ENCODE peak calls at places on chromosomes 7 and 10, in ten cellular contexts. L is spleen; Z is cardiac fibroblast; E is brain microvascular endothelial cell; N is foreskin fibroblast; T is neural progenitor cell; X is CD4-positive, alpha-beta memory T cell; P is SJSA1; Q is CD8-positive, alpha-beta memory T cell; S is BE2C. K is an unnamed sample.

GRCh38 chr7:131859162-131859821 is 302.9 kb upstream of the PODXL start:
- DNase-seq in L (peak), Z (peak), E (peak), N (peak), T (peak), X (peak), P (peak), Q (peak), S (peak), K (peak)

GRCh38 chr10:19651549-19651948 is 164.7 kb upstream of the PLXDC2 start:
- DNase-seq in L (no peak), Z (peak), E (peak), N (peak), T (no peak), X (no peak), P (no peak), Q (no peak), S (no peak), K (no peak)

GRCh38 chr7:142025896-142026295 is 30.2 kb downstream of the MGAM start:
- DNase-seq in L (no peak), Z (no peak), E (no peak), N (no peak), T (no peak), X (no peak), P (no peak), Q (no peak), S (no peak), K (no peak)

GRCh38 chr7:124784879-124785818 is 19.6 kb upstream of the GPR37 start:
- DNase-seq in L (no peak), Z (peak), E (peak), N (peak), T (peak), X (no peak), P (peak), Q (no peak), S (peak), K (peak)

GRCh38 chr10:124703778-124704427 is 40.3 kb downstream of the FAM53B start:
- DNase-seq in L (peak), Z (peak), E (no peak), N (no peak), T (no peak), X (no peak), P (no peak), Q (no peak), S (no peak), K (no peak)

GRCh38 chr10:12484945-12485805 is 135.8 kb downstream of the CAMK1D start:
- DNase-seq in L (peak), Z (no peak), E (peak), N (no peak), T (no peak), X (peak), P (no peak), Q (peak), S (no peak), K (peak)

GRCh38 chr7:73960548-73960947 is 67.4 kb upstream of the ELN start:
- DNase-seq in L (no peak), Z (no peak), E (no peak), N (no peak), T (no peak), X (no peak), P (no peak), Q (no peak), S (no peak), K (no peak)

GRCh38 chr10:131964298-131964697 is 17.4 kb downstream of the BNIP3 start:
- DNase-seq in L (peak), Z (no peak), E (no peak), N (no peak), T (no peak), X (no peak), P (no peak), Q (no peak), S (no peak), K (no peak)

GRCh38 chr7:47803846-47804245 is 144.4 kb downstream of the PKD1L1 start:
- DNase-seq in L (no peak), Z (no peak), E (no peak), N (no peak), T (no peak), X (no peak), P (no peak), Q (no peak), S (no peak), K (no peak)

GRCh38 chr7:140744005-140744404 is 47.5 kb downstream of the NDUFB2 start:
- DNase-seq in L (no peak), Z (no peak), E (no peak), N (no peak), T (no peak), X (no peak), P (no peak), Q (no peak), S (no peak), K (no peak)

GRCh38 chr7:82080254-82080924 is 310.5 kb upstream of the HGF start:
- DNase-seq in L (no peak), Z (peak), E (no peak), N (no peak), T (no peak), X (no peak), P (no peak), Q (no peak), S (no peak), K (no peak)

GRCh38 chr10:119494224-119495060 is 48.1 kb downstream of the RGS10 start:
- DNase-seq in L (no peak), Z (no peak), E (no peak), N (peak), T (no peak), X (no peak), P (peak), Q (no peak), S (no peak), K (no peak)

GRCh38 chr10:86599729-86600128 is 54.6 kb upstream of the OPN4 start:
- DNase-seq in L (no peak), Z (no peak), E (no peak), N (no peak), T (peak), X (peak), P (no peak), Q (no peak), S (no peak), K (peak)

GRCh38 chr7:157282141-157282801 is 54.5 kb upstream of the DNAJB6 start:
- DNase-seq in L (peak), Z (no peak), E (no peak), N (no peak), T (no peak), X (no peak), P (no peak), Q (no peak), S (no peak), K (no peak)

GRCh38 chr10:77603529-77603927 is 34.1 kb downstream of the KCNMA1 start:
- DNase-seq in L (no peak), Z (no peak), E (no peak), N (no peak), T (no peak), X (no peak), P (no peak), Q (no peak), S (peak), K (no peak)

GRCh38 chr10:103926722-103927319 is 8.8 kb upstream of the STN1 start:
- DNase-seq in L (no peak), Z (no peak), E (no peak), N (no peak), T (no peak), X (no peak), P (no peak), Q (no peak), S (peak), K (no peak)

GRCh38 chr7:37277513-37277912 is 171.2 kb downstream of the ELMO1 start:
- DNase-seq in L (no peak), Z (no peak), E (no peak), N (no peak), T (no peak), X (no peak), P (no peak), Q (no peak), S (no peak), K (no peak)

GRCh38 chr7:4807708-4808420 is 32.4 kb downstream of the AP5Z1 start:
- DNase-seq in L (no peak), Z (no peak), E (no peak), N (no peak), T (no peak), X (no peak), P (no peak), Q (no peak), S (no peak), K (no peak)

GRCh38 chr7:70154521-70155180 is 556.4 kb downstream of the AUTS2 start:
- DNase-seq in L (no peak), Z (no peak), E (no peak), N (no peak), T (no peak), X (no peak), P (no peak), Q (no peak), S (no peak), K (no peak)

GRCh38 chr7:105218215-105218614 is 170.5 kb downstream of the SRPK2 start:
- DNase-seq in L (no peak), Z (no peak), E (no peak), N (no peak), T (no peak), X (no peak), P (no peak), Q (no peak), S (no peak), K (no peak)

GRCh38 chr7:93623816-93624215 is 49.3 kb upstream of the CALCR start:
- DNase-seq in L (no peak), Z (no peak), E (no peak), N (no peak), T (no peak), X (no peak), P (no peak), Q (no peak), S (no peak), K (no peak)

GRCh38 chr7:100673942-100674431 is 447 bp downstream of the GNB2 start:
- DNase-seq in L (peak), Z (no peak), E (no peak), N (no peak), T (no peak), X (no peak), P (no peak), Q (peak), S (no peak), K (no peak)

GRCh38 chr10:110209926-110210662 is 2.7 kb downstream of the MXI1 start:
- DNase-seq in L (peak), Z (peak), E (no peak), N (peak), T (peak), X (no peak), P (peak), Q (no peak), S (no peak), K (no peak)

GRCh38 chr7:22726345-22726848 is 603 bp upstream of the IL6 start:
- DNase-seq in L (peak), Z (peak), E (peak), N (peak), T (peak), X (peak), P (peak), Q (no peak), S (peak), K (no peak)

GRCh38 chr7:28977881-28978280 is 19.8 kb upstream of the TRIL start:
- DNase-seq in L (no peak), Z (no peak), E (no peak), N (no peak), T (no peak), X (no peak), P (no peak), Q (no peak), S (peak), K (no peak)

GRCh38 chr7:12968836-12969422 is 281.5 kb downstream of the ARL4A start:
- DNase-seq in L (no peak), Z (no peak), E (no peak), N (no peak), T (peak), X (no peak), P (no peak), Q (no peak), S (no peak), K (no peak)

GRCh38 chr7:138499340-138499739 is 39.3 kb downstream of the TRIM24 start:
- DNase-seq in L (no peak), Z (no peak), E (no peak), N (no peak), T (no peak), X (no peak), P (no peak), Q (no peak), S (no peak), K (no peak)

GRCh38 chr10:98467506-98468318 is 21.0 kb upstream of the HPS1 start:
- DNase-seq in L (peak), Z (peak), E (peak), N (peak), T (peak), X (peak), P (peak), Q (peak), S (peak), K (peak)

GRCh38 chr7:107045980-107046379 is 1.5 kb downstream of the PRKAR2B start:
- DNase-seq in L (no peak), Z (no peak), E (no peak), N (peak), T (no peak), X (no peak), P (peak), Q (no peak), S (no peak), K (no peak)

GRCh38 chr10:46026106-46026505 is 4.3 kb downstream of the NCOA4 start:
- DNase-seq in L (no peak), Z (peak), E (no peak), N (no peak), T (no peak), X (no peak), P (no peak), Q (no peak), S (no peak), K (no peak)

GRCh38 chr10:119257894-119258293 is 50.5 kb downstream of the GRK5 start:
- DNase-seq in L (no peak), Z (peak), E (no peak), N (no peak), T (no peak), X (no peak), P (no peak), Q (no peak), S (no peak), K (no peak)

GRCh38 chr10:117168729-117169128 is 28.6 kb upstream of the KCNK18 start:
- DNase-seq in L (no peak), Z (no peak), E (no peak), N (no peak), T (peak), X (no peak), P (no peak), Q (no peak), S (no peak), K (no peak)
- H3K4me3 ChIP-seq in L (peak), Z (no peak), E (no peak), N (no peak), T (peak), X (no peak), P (no peak), Q (no peak), S (no peak), K (no peak)

GRCh38 chr7:25861704-25862253 is 290.2 kb upstream of the NFE2L3 start:
- DNase-seq in L (no peak), Z (no peak), E (no peak), N (no peak), T (no peak), X (no peak), P (no peak), Q (no peak), S (no peak), K (no peak)
- H3K4me3 ChIP-seq in L (peak), Z (no peak), E (peak), N (peak), T (peak), X (no peak), P (peak), Q (peak), S (peak), K (peak)

DNA sequence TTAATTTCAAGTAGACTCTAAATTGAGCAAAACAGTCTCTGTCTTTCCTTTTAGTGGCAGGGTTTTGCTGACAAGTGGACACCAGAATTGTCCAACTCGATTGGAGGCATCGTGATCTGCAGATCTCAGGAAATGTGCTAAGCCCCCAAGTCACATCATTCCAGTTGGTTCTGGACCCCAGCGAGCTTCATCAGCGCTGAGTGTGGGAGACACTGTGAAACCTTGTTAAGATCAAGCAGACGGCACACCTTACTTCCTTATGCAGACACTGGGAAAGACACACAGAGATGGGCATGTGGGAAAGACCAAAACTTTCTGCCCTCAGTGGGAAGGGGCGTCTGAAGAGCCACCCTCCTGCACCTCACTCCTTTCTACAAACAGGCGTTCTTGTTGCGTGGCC is 440.8 kb downstream of the GLRX3 start:
- DNase-seq in L (no peak), Z (no peak), E (no peak), N (no peak), T (no peak), X (no peak), P (no peak), Q (no peak), S (no peak), K (no peak)
- H3K4me3 ChIP-seq in L (no peak), Z (no peak), E (no peak), N (no peak), T (no peak), X (no peak), P (no peak), Q (no peak), S (no peak), K (no peak)

GRCh38 chr7:27187158-27187701 is 2.2 kb upstream of the HOXA11 start:
- DNase-seq in L (no peak), Z (no peak), E (no peak), N (no peak), T (no peak), X (no peak), P (no peak), Q (no peak), S (no peak), K (no peak)

GRCh38 chr7:27189560-27190283 is 4.7 kb upstream of the HOXA11 start:
- DNase-seq in L (no peak), Z (no peak), E (no peak), N (peak), T (no peak), X (no peak), P (no peak), Q (no peak), S (no peak), K (no peak)

GRCh38 chr7:27190284-27190748 is 5.3 kb upstream of the HOXA11 start:
- DNase-seq in L (no peak), Z (no peak), E (no peak), N (peak), T (no peak), X (no peak), P (no peak), Q (no peak), S (no peak), K (no peak)

GRCh38 chr7:27187702-27188665 is 3.0 kb upstream of the HOXA11 start:
- DNase-seq in L (no peak), Z (no peak), E (no peak), N (no peak), T (no peak), X (no peak), P (peak), Q (no peak), S (no peak), K (no peak)

DNA sequence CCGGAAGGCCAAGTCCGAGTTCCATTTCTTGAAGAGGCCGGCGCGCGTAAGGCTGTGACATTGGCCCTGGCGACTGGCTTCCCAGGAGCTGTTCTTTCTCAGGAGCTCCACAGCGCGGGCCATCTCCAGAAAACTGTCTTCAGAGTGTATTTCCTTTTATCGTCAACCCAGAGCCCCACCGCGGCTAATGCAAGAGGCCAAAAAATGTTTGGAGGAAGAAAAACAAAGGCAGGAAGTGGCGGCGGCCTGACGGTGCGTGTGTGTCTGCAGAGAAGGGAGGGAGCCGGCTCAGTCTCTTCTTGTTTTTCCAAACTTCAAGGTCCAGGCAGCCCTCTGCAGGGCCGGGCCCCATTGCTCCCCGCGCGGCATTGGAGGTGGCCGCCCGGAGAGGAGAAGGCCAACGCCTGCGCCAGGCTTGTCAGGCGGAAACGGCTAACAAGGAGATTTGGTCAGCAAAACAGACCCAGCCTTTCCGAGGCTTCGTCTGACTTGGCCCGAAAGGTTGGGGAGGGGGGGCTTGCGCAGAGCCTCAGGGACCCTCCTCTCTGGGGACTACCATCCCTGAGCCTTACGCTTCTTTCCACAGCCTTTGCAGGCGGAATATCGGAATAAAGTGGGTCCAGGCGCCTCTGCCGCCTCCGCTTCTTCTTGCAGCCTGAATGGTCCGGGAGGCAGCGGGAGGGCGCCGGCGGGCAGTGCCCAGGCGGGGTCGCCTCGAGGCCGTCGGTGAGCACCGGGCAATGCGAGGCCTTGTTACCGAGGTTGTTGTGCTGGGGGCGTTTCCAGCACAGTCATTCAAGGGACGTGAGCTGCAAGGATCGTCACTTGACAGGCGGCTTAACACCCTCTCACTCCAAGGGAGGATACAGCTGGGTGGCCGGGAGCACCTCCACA is 3.9 kb upstream of the HOXA11 start:
- DNase-seq in L (no peak), Z (peak), E (no peak), N (peak), T (no peak), X (no peak), P (peak), Q (no peak), S (no peak), K (no peak)
- H3K4me3 ChIP-seq in L (peak), Z (peak), E (no peak), N (peak), T (no peak), X (peak), P (peak), Q (peak), S (no peak), K (no peak)

DNA sequence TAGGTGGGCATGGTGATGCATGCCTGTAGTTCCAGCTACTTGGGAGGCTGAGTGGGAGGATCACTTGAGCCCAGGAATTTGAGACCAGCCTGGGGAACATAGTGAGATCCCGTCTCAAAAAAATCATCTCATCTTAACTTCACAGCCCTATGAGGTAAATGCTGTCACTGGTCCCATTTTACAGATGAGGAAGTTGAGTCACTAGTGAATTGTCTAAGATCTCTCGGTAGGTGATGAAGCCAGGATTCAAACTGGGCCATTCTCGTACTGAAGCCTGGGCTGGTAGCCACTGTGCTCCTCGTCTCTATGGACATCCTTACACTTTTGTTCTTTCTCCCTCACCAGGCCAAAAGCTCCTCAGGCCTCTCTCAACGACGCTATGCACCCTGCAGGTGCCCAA is 6.4 kb downstream of the SLIT1 start:
- DNase-seq in L (peak), Z (no peak), E (no peak), N (no peak), T (no peak), X (no peak), P (no peak), Q (no peak), S (no peak), K (no peak)
- H3K4me3 ChIP-seq in L (no peak), Z (no peak), E (no peak), N (no peak), T (peak), X (no peak), P (no peak), Q (no peak), S (peak), K (no peak)

K was measured in GM12864.